ENCODE peak calls at places on chromosomes 5 and 9, in eight cellular contexts. S is activated naive CD4-positive, alpha-beta T cell; G is hippocampal formation; X is astrocyte; H is adipocyte; L is nephron progenitor cell; V is activated effector memory CD4-positive, alpha-beta T cell treated with Interleukin-2 at 50 U/mL for 16 hours; B is prostate gland. E is an unnamed sample.

GRCh38 chr9:115042781-115043509 is 75.0 kb downstream of the TNC start:
- DNase-seq in G (no peak), B (no peak), S (no peak), X (peak; percentile 82), L (no peak), H (peak; percentile 54), V (no peak), E (no peak)

GRCh38 chr5:543755-544674 is 19.8 kb upstream of the SLC9A3 start:
- DNase-seq in S (no peak), V (peak; percentile 26), X (no peak), B (no peak), L (peak; percentile 2), H (no peak), G (peak; percentile 15), E (no peak)

GRCh38 chr5:133688386-133688785 is 76.0 kb upstream of the FSTL4 start:
- DNase-seq in V (no peak), L (no peak), G (no peak), H (no peak), S (no peak), B (no peak), X (peak; percentile 40), E (no peak)

GRCh38 chr9:73863924-73864323 is 633.2 kb upstream of the RORB start:
- DNase-seq in X (peak; percentile 10), L (no peak), S (no peak), G (no peak), H (peak; percentile 12), V (no peak), B (no peak), E (no peak)

GRCh38 chr5:100595152-100595811 is 60.1 kb downstream of the FAM174A start:
- DNase-seq in H (peak; percentile 93), X (peak; percentile 97), G (no peak), B (no peak), L (no peak), S (no peak), V (no peak), E (peak; percentile 97)

GRCh38 chr5:79743846-79744605 is 54.4 kb downstream of the CMYA5 start:
- DNase-seq in B (no peak), L (no peak), H (peak; percentile 58), G (no peak), V (no peak), S (no peak), X (no peak), E (peak; percentile 22)

GRCh38 chr9:137645211-137645610 is 26.4 kb downstream of the EHMT1 start:
- DNase-seq in B (no peak), H (no peak), X (peak; percentile 10), S (no peak), V (no peak), G (no peak), L (no peak), E (no peak)

GRCh38 chr5:72606525-72606924 is 99.3 kb upstream of the ZNF366 start:
- DNase-seq in B (no peak), S (no peak), V (no peak), G (no peak), X (no peak), H (no peak), L (no peak), E (no peak)

GRCh38 chr5:142325677-142326479 is 1.1 kb upstream of the SPRY4 start:
- DNase-seq in S (no peak), L (peak; percentile 69), V (no peak), B (peak; percentile 31), X (peak; percentile 44), H (peak; percentile 74), G (peak; percentile 29), E (peak; percentile 73)

GRCh38 chr9:121154782-121155181 is 46.9 kb downstream of the RAB14 start:
- DNase-seq in V (no peak), S (no peak), X (peak; percentile 66), G (no peak), H (no peak), L (no peak), B (no peak), E (peak; percentile 34)

GRCh38 chr5:172414618-172415599 is 39.4 kb downstream of the SH3PXD2B start:
- DNase-seq in B (peak; percentile 80), V (no peak), S (no peak), H (peak; percentile 53), G (no peak), X (no peak), L (no peak), E (no peak)

GRCh38 chr9:99071313-99072039 is 33.4 kb upstream of the TGFBR1 start:
- DNase-seq in S (no peak), V (no peak), G (no peak), L (no peak), H (no peak), X (peak; percentile 39), B (no peak), E (peak; percentile 48)

GRCh38 chr9:4836676-4837075 is 43.9 kb downstream of the RCL1 start:
- DNase-seq in H (no peak), B (no peak), S (no peak), G (no peak), L (no peak), X (peak; percentile 34), V (no peak), E (peak; percentile 34)

GRCh38 chr5:148984333-148984732 is 78.5 kb downstream of the SH3TC2 start:
- DNase-seq in B (no peak), L (no peak), S (no peak), G (no peak), V (no peak), X (peak; percentile 62), H (no peak), E (peak; percentile 76)

GRCh38 chr5:1094670-1095190 is 17.1 kb downstream of the SLC12A7 start:
- DNase-seq in S (no peak), X (no peak), V (no peak), G (no peak), H (no peak), L (no peak), B (no peak), E (no peak)

GRCh38 chr9:6782981-6783380 is 25.2 kb downstream of the KDM4C start:
- DNase-seq in V (no peak), H (no peak), S (no peak), L (no peak), G (no peak), X (no peak), B (no peak), E (no peak)

GRCh38 chr9:109242751-109243150 is 75.7 kb upstream of the FRRS1L start:
- DNase-seq in V (no peak), S (no peak), H (no peak), G (no peak), X (no peak), B (no peak), L (no peak), E (no peak)

GRCh38 chr5:142025637-142026036 is 12.8 kb upstream of the GNPDA1 start:
- DNase-seq in H (no peak), G (no peak), X (no peak), L (no peak), V (no peak), S (no peak), B (no peak), E (no peak)

GRCh38 chr5:11525020-11525419 is 379.2 kb downstream of the CTNND2 start:
- DNase-seq in S (no peak), V (no peak), H (no peak), L (no peak), B (no peak), X (peak; percentile 20), G (no peak), E (no peak)

GRCh38 chr5:16574789-16575785 is 41.7 kb downstream of the RETREG1 start:
- DNase-seq in L (no peak), G (peak; percentile 72), V (no peak), B (no peak), S (no peak), X (peak; percentile 91), H (peak; percentile 88), E (peak; percentile 89)

GRCh38 chr5:126454081-126454480 is 30.9 kb downstream of the GRAMD2B start:
- DNase-seq in G (peak; percentile 80), S (no peak), L (no peak), X (no peak), B (no peak), V (no peak), H (no peak), E (no peak)

GRCh38 chr9:126984969-126985368 is 70.4 kb downstream of the RALGPS1 start:
- DNase-seq in G (no peak), S (no peak), L (no peak), B (no peak), V (no peak), X (no peak), H (no peak), E (no peak)

GRCh38 chr9:93033541-93033940 is 25.0 kb upstream of the SUSD3 start:
- DNase-seq in B (no peak), L (no peak), V (no peak), G (no peak), S (no peak), H (no peak), X (no peak), E (no peak)

GRCh38 chr5:59873113-59873512 is 20.4 kb downstream of the PDE4D start:
- DNase-seq in S (no peak), V (no peak), H (peak; percentile 71), B (no peak), G (no peak), X (peak; percentile 77), L (no peak), E (peak; percentile 74)

GRCh38 chr9:120878188-120879130 is 1.5 kb upstream of the PHF19 start:
- DNase-seq in L (no peak), X (no peak), B (no peak), S (no peak), G (no peak), H (no peak), V (no peak), E (no peak)

GRCh38 chr5:153079396-153079795 is 411.1 kb upstream of the GRIA1 start:
- DNase-seq in B (no peak), V (no peak), H (no peak), S (no peak), X (no peak), L (no peak), G (no peak), E (no peak)

GRCh38 chr5:132557425-132557805 is 638 bp downstream of the RAD50 start:
- DNase-seq in S (no peak), G (no peak), L (peak; percentile 21), X (peak; percentile 11), H (peak; percentile 54), B (peak; percentile 14), V (peak; percentile 7), E (peak; percentile 29)

GRCh38 chr9:128656416-128657343 is at the start of gene DYNC2I2:
- DNase-seq in B (peak; percentile 95), S (peak; percentile 93), H (peak; percentile 96), X (peak; percentile 76), L (peak; percentile 96), G (peak; percentile 88), V (peak; percentile 94), E (peak; percentile 90)

GRCh38 chr9:99368341-99369326 is 146.6 kb downstream of the SEC61B start:
- DNase-seq in S (no peak), G (peak; percentile 29), V (no peak), H (peak; percentile 88), B (no peak), L (peak; percentile 34), X (peak; percentile 78), E (peak; percentile 83)

GRCh38 chr5:10489810-10490426 is 48.2 kb downstream of the ROPN1L start:
- DNase-seq in H (no peak), B (no peak), V (peak; percentile 2), S (no peak), X (no peak), L (no peak), G (no peak), E (peak; percentile 31)

GRCh38 chr9:134606951-134607733 is 34.5 kb upstream of the COL5A1 start:
- DNase-seq in L (no peak), B (no peak), X (peak; percentile 32), V (no peak), H (no peak), G (no peak), S (no peak), E (no peak)

GRCh38 chr5:36741138-36741537 is 134.7 kb downstream of the SLC1A3 start:
- DNase-seq in L (no peak), S (no peak), H (no peak), G (no peak), B (peak; percentile 17), X (no peak), V (no peak), E (peak; percentile 39)

GRCh38 chr5:173884402-173885053 is 3.6 kb upstream of the CPEB4 start:
- DNase-seq in V (peak; percentile 54), B (no peak), G (no peak), H (no peak), S (no peak), X (no peak), L (no peak), E (no peak)

GRCh38 chr9:82180711-82181110 is 192.1 kb downstream of the SPATA31D1 start:
- DNase-seq in G (no peak), B (no peak), H (no peak), X (no peak), S (no peak), L (no peak), V (no peak), E (no peak)